ENCODE peak calls at places on chromosome 10, in eight cellular contexts. One of them, this sample, is unnamed. For H3K4me1, the result is how much of the 10 kb centered on the place peaks cover.

GRCh38 chr10:27893320-27894014 is 105.4 kb downstream of the ODAD2 start:
- DNase-seq in HCT116: peak
- DNase-seq in thoracic aorta: no peak
- DNase-seq in body of pancreas: no peak
- DNase-seq in endodermal cell: no peak
- DNase-seq in lower lobe of right lung: no peak
- DNase-seq in CD8-positive, alpha-beta memory T cell: peak
- DNase-seq in HAP-1: peak
- DNase-seq in this sample: no peak

GRCh38 chr10:9868499-9868898 is 1149.2 kb upstream of the CELF2 start:
- DNase-seq in thoracic aorta: no peak
- DNase-seq in endodermal cell: no peak
- DNase-seq in body of pancreas: no peak
- DNase-seq in lower lobe of right lung: no peak
- DNase-seq in HCT116: no peak
- DNase-seq in CD8-positive, alpha-beta memory T cell: no peak
- DNase-seq in HAP-1: no peak
- DNase-seq in this sample: no peak

GRCh38 chr10:71840177-71840711 is 10.8 kb downstream of the PSAP start:
- DNase-seq in body of pancreas: peak
- DNase-seq in CD8-positive, alpha-beta memory T cell: no peak
- DNase-seq in HAP-1: peak
- DNase-seq in HCT116: no peak
- DNase-seq in endodermal cell: peak
- DNase-seq in thoracic aorta: peak
- DNase-seq in lower lobe of right lung: peak
- DNase-seq in this sample: no peak

GRCh38 chr10:46234431-46235060 is 52.3 kb upstream of the ANTXRL start:
- DNase-seq in body of pancreas: no peak
- DNase-seq in HCT116: no peak
- DNase-seq in CD8-positive, alpha-beta memory T cell: no peak
- DNase-seq in thoracic aorta: no peak
- DNase-seq in endodermal cell: peak
- DNase-seq in lower lobe of right lung: no peak
- DNase-seq in HAP-1: no peak
- DNase-seq in this sample: peak

GRCh38 chr10:132703305-132704007 is 82.5 kb downstream of the NKX6-2 start:
- DNase-seq in thoracic aorta: no peak
- DNase-seq in HAP-1: no peak
- DNase-seq in lower lobe of right lung: peak
- DNase-seq in body of pancreas: no peak
- DNase-seq in endodermal cell: peak
- DNase-seq in HCT116: no peak
- DNase-seq in CD8-positive, alpha-beta memory T cell: no peak
- DNase-seq in this sample: no peak

GRCh38 chr10:22681783-22682183 is 32.6 kb downstream of the PIP4K2A start:
- DNase-seq in thoracic aorta: no peak
- DNase-seq in CD8-positive, alpha-beta memory T cell: peak
- DNase-seq in HAP-1: no peak
- DNase-seq in body of pancreas: no peak
- DNase-seq in lower lobe of right lung: no peak
- DNase-seq in endodermal cell: no peak
- DNase-seq in HCT116: peak
- DNase-seq in this sample: no peak

GRCh38 chr10:78700413-78700812 is 368.4 kb upstream of the ZMIZ1 start:
- DNase-seq in thoracic aorta: no peak
- DNase-seq in CD8-positive, alpha-beta memory T cell: no peak
- DNase-seq in lower lobe of right lung: no peak
- DNase-seq in endodermal cell: peak
- DNase-seq in HCT116: no peak
- DNase-seq in HAP-1: no peak
- DNase-seq in body of pancreas: peak
- DNase-seq in this sample: peak

GRCh38 chr10:131200856-131201470 is 110.6 kb downstream of the TCERG1L start:
- DNase-seq in lower lobe of right lung: peak
- DNase-seq in thoracic aorta: no peak
- DNase-seq in CD8-positive, alpha-beta memory T cell: no peak
- DNase-seq in HAP-1: no peak
- DNase-seq in body of pancreas: no peak
- DNase-seq in HCT116: no peak
- DNase-seq in endodermal cell: peak
- DNase-seq in this sample: no peak

GRCh38 chr10:78445308-78445707 is 411.6 kb downstream of the RPS24 start:
- DNase-seq in HAP-1: no peak
- DNase-seq in lower lobe of right lung: no peak
- DNase-seq in body of pancreas: no peak
- DNase-seq in CD8-positive, alpha-beta memory T cell: no peak
- DNase-seq in endodermal cell: no peak
- DNase-seq in thoracic aorta: no peak
- DNase-seq in HCT116: no peak
- DNase-seq in this sample: no peak

GRCh38 chr10:86715156-86715795 is 41.1 kb upstream of the BMPR1A start:
- DNase-seq in HAP-1: no peak
- DNase-seq in lower lobe of right lung: no peak
- DNase-seq in endodermal cell: peak
- DNase-seq in HCT116: no peak
- DNase-seq in body of pancreas: no peak
- DNase-seq in thoracic aorta: no peak
- DNase-seq in CD8-positive, alpha-beta memory T cell: no peak
- DNase-seq in this sample: no peak

GRCh38 chr10:78458983-78459638 is 425.4 kb downstream of the RPS24 start:
- DNase-seq in thoracic aorta: no peak
- DNase-seq in lower lobe of right lung: no peak
- DNase-seq in body of pancreas: peak
- DNase-seq in HCT116: no peak
- DNase-seq in endodermal cell: peak
- DNase-seq in HAP-1: no peak
- DNase-seq in CD8-positive, alpha-beta memory T cell: no peak
- DNase-seq in this sample: no peak

GRCh38 chr10:71232089-71232998 is 20.0 kb downstream of the UNC5B start:
- DNase-seq in thoracic aorta: no peak
- DNase-seq in body of pancreas: peak
- DNase-seq in HCT116: no peak
- DNase-seq in lower lobe of right lung: peak
- DNase-seq in CD8-positive, alpha-beta memory T cell: no peak
- DNase-seq in HAP-1: no peak
- DNase-seq in endodermal cell: no peak
- DNase-seq in this sample: peak

GRCh38 chr10:104735036-104735435 is 93.9 kb downstream of the SORCS3 start:
- DNase-seq in endodermal cell: peak
- DNase-seq in lower lobe of right lung: peak
- DNase-seq in body of pancreas: no peak
- DNase-seq in CD8-positive, alpha-beta memory T cell: no peak
- DNase-seq in HCT116: no peak
- DNase-seq in thoracic aorta: no peak
- DNase-seq in HAP-1: no peak
- DNase-seq in this sample: no peak

GRCh38 chr10:624605-625334 is 64.7 kb downstream of the DIP2C start:
- DNase-seq in body of pancreas: peak
- DNase-seq in lower lobe of right lung: peak
- DNase-seq in HCT116: no peak
- DNase-seq in CD8-positive, alpha-beta memory T cell: no peak
- DNase-seq in thoracic aorta: no peak
- DNase-seq in endodermal cell: peak
- DNase-seq in HAP-1: no peak
- DNase-seq in this sample: peak

GRCh38 chr10:103042129-103042528 is 124.0 kb downstream of the CNNM2 start:
- DNase-seq in HAP-1: no peak
- DNase-seq in thoracic aorta: no peak
- DNase-seq in endodermal cell: peak
- DNase-seq in HCT116: no peak
- DNase-seq in lower lobe of right lung: no peak
- DNase-seq in CD8-positive, alpha-beta memory T cell: no peak
- DNase-seq in body of pancreas: no peak
- DNase-seq in this sample: no peak

GRCh38 chr10:11080564-11080984 is 62.9 kb downstream of the CELF2 start:
- DNase-seq in endodermal cell: no peak
- DNase-seq in HCT116: no peak
- DNase-seq in body of pancreas: no peak
- DNase-seq in thoracic aorta: no peak
- DNase-seq in lower lobe of right lung: no peak
- DNase-seq in CD8-positive, alpha-beta memory T cell: no peak
- DNase-seq in HAP-1: no peak
- DNase-seq in this sample: no peak

GRCh38 chr10:97475936-97476594 is 22.2 kb downstream of the MMS19 start:
- DNase-seq in HCT116: no peak
- DNase-seq in CD8-positive, alpha-beta memory T cell: no peak
- DNase-seq in lower lobe of right lung: no peak
- DNase-seq in thoracic aorta: no peak
- DNase-seq in endodermal cell: no peak
- DNase-seq in HAP-1: peak
- DNase-seq in body of pancreas: no peak
- DNase-seq in this sample: peak

GRCh38 chr10:79437111-79437814 is 8.2 kb downstream of the ZCCHC24 start:
- DNase-seq in lower lobe of right lung: no peak
- DNase-seq in HAP-1: no peak
- DNase-seq in thoracic aorta: no peak
- DNase-seq in CD8-positive, alpha-beta memory T cell: no peak
- DNase-seq in endodermal cell: no peak
- DNase-seq in body of pancreas: no peak
- DNase-seq in HCT116: no peak
- DNase-seq in this sample: no peak

GRCh38 chr10:44339218-44339617 is 45.7 kb downstream of the CXCL12 start:
- DNase-seq in thoracic aorta: no peak
- DNase-seq in HCT116: no peak
- DNase-seq in lower lobe of right lung: no peak
- DNase-seq in endodermal cell: peak
- DNase-seq in HAP-1: no peak
- DNase-seq in body of pancreas: no peak
- DNase-seq in CD8-positive, alpha-beta memory T cell: no peak
- DNase-seq in this sample: no peak

GRCh38 chr10:24908793-24909423 is 43.5 kb downstream of the PRTFDC1 start:
- DNase-seq in HCT116: peak
- DNase-seq in CD8-positive, alpha-beta memory T cell: no peak
- DNase-seq in body of pancreas: no peak
- DNase-seq in endodermal cell: no peak
- DNase-seq in thoracic aorta: no peak
- DNase-seq in HAP-1: no peak
- DNase-seq in lower lobe of right lung: no peak
- DNase-seq in this sample: no peak

GRCh38 chr10:110698782-110699201 is 54.7 kb downstream of the RBM20 start:
- DNase-seq in CD8-positive, alpha-beta memory T cell: no peak
- DNase-seq in HCT116: no peak
- DNase-seq in body of pancreas: no peak
- DNase-seq in HAP-1: no peak
- DNase-seq in thoracic aorta: no peak
- DNase-seq in lower lobe of right lung: no peak
- DNase-seq in endodermal cell: no peak
- DNase-seq in this sample: no peak

GRCh38 chr10:71512794-71513379 is 116.2 kb downstream of the CDH23 start:
- DNase-seq in HCT116: peak
- DNase-seq in endodermal cell: no peak
- DNase-seq in lower lobe of right lung: peak
- DNase-seq in HAP-1: peak
- DNase-seq in body of pancreas: peak
- DNase-seq in thoracic aorta: no peak
- DNase-seq in CD8-positive, alpha-beta memory T cell: no peak
- DNase-seq in this sample: no peak

GRCh38 chr10:4257939-4258465 is 473.0 kb upstream of the KLF6 start:
- DNase-seq in body of pancreas: no peak
- DNase-seq in lower lobe of right lung: no peak
- DNase-seq in HAP-1: no peak
- DNase-seq in thoracic aorta: no peak
- DNase-seq in HCT116: no peak
- DNase-seq in endodermal cell: no peak
- DNase-seq in CD8-positive, alpha-beta memory T cell: no peak
- DNase-seq in this sample: no peak

GRCh38 chr10:4391683-4392082 is 434.3 kb upstream of the AKR1E2 start:
- DNase-seq in lower lobe of right lung: no peak
- DNase-seq in body of pancreas: no peak
- DNase-seq in HCT116: peak
- DNase-seq in endodermal cell: no peak
- DNase-seq in HAP-1: no peak
- DNase-seq in CD8-positive, alpha-beta memory T cell: no peak
- DNase-seq in thoracic aorta: no peak
- DNase-seq in this sample: no peak

GRCh38 chr10:33876547-33877400 is 542.3 kb upstream of the NRP1 start:
- DNase-seq in body of pancreas: no peak
- DNase-seq in CD8-positive, alpha-beta memory T cell: no peak
- DNase-seq in HAP-1: no peak
- DNase-seq in lower lobe of right lung: no peak
- DNase-seq in endodermal cell: no peak
- DNase-seq in HCT116: no peak
- DNase-seq in thoracic aorta: no peak
- DNase-seq in this sample: no peak

GRCh38 chr10:7551289-7551688 is 115.5 kb downstream of the ITIH5 start:
- DNase-seq in endodermal cell: no peak
- DNase-seq in HCT116: no peak
- DNase-seq in thoracic aorta: no peak
- DNase-seq in body of pancreas: no peak
- DNase-seq in lower lobe of right lung: no peak
- DNase-seq in HAP-1: no peak
- DNase-seq in CD8-positive, alpha-beta memory T cell: no peak
- DNase-seq in this sample: no peak
- H3K4me1 ChIP-seq in endodermal cell: under half
- H3K4me1 ChIP-seq in HCT116: under half
- H3K4me1 ChIP-seq in thoracic aorta: under half
- H3K4me1 ChIP-seq in body of pancreas: under half
- H3K4me1 ChIP-seq in lower lobe of right lung: under half
- H3K4me1 ChIP-seq in HAP-1: under half
- H3K4me1 ChIP-seq in CD8-positive, alpha-beta memory T cell: under half
- H3K4me1 ChIP-seq in this sample: under half

GRCh38 chr10:17028843-17029580 is 100.6 kb downstream of the CUBN start:
- DNase-seq in HCT116: no peak
- DNase-seq in body of pancreas: no peak
- DNase-seq in CD8-positive, alpha-beta memory T cell: no peak
- DNase-seq in lower lobe of right lung: no peak
- DNase-seq in endodermal cell: peak
- DNase-seq in thoracic aorta: no peak
- DNase-seq in HAP-1: no peak
- DNase-seq in this sample: no peak
- H3K4me3 ChIP-seq in HCT116: peak
- H3K4me3 ChIP-seq in body of pancreas: no peak
- H3K4me3 ChIP-seq in CD8-positive, alpha-beta memory T cell: peak
- H3K4me3 ChIP-seq in lower lobe of right lung: peak
- H3K4me3 ChIP-seq in endodermal cell: no peak
- H3K4me3 ChIP-seq in thoracic aorta: peak
- H3K4me3 ChIP-seq in HAP-1: no peak
- H3K4me3 ChIP-seq in this sample: no peak

GRCh38 chr10:87873656-87874055 is 10.2 kb downstream of the PTEN start:
- DNase-seq in lower lobe of right lung: no peak
- DNase-seq in thoracic aorta: no peak
- DNase-seq in HAP-1: no peak
- DNase-seq in body of pancreas: no peak
- DNase-seq in CD8-positive, alpha-beta memory T cell: no peak
- DNase-seq in HCT116: no peak
- DNase-seq in endodermal cell: no peak
- DNase-seq in this sample: no peak
- H3K4me1 ChIP-seq in lower lobe of right lung: half or more
- H3K4me1 ChIP-seq in thoracic aorta: half or more
- H3K4me1 ChIP-seq in HAP-1: under half
- H3K4me1 ChIP-seq in body of pancreas: half or more
- H3K4me1 ChIP-seq in CD8-positive, alpha-beta memory T cell: half or more
- H3K4me1 ChIP-seq in HCT116: under half
- H3K4me1 ChIP-seq in endodermal cell: under half
- H3K4me1 ChIP-seq in this sample: under half

DNA sequence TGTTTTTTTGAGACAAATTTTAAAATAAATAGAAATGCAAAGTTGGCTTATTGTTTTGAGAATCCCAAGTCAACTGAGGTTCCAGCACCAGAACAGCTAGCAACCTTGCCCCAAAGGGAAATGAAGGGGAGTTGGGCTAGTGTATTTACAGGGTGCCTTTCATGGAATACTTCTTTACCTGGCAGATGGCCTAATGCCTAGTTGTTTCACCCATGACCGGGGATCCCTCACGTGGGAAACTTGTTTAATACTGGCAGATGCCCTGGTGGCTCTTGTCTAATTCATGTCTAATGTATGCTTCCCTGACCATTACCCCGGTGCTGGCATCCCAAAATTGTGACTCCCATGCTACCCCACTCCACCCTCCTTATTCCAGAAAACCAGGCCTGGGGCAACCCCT is 861.1 kb upstream of the ZWINT start:
- DNase-seq in endodermal cell: peak
- DNase-seq in HAP-1: peak
- DNase-seq in thoracic aorta: no peak
- DNase-seq in HCT116: no peak
- DNase-seq in lower lobe of right lung: no peak
- DNase-seq in CD8-positive, alpha-beta memory T cell: no peak
- DNase-seq in body of pancreas: no peak
- DNase-seq in this sample: no peak
- H3K4me3 ChIP-seq in endodermal cell: no peak
- H3K4me3 ChIP-seq in HAP-1: peak
- H3K4me3 ChIP-seq in thoracic aorta: no peak
- H3K4me3 ChIP-seq in HCT116: no peak
- H3K4me3 ChIP-seq in lower lobe of right lung: no peak
- H3K4me3 ChIP-seq in CD8-positive, alpha-beta memory T cell: no peak
- H3K4me3 ChIP-seq in body of pancreas: no peak
- H3K4me3 ChIP-seq in this sample: no peak